ENCODE peak calls at places on chromosome 16, in seven cellular contexts. One of them, this sample, is unnamed. For H3K4me1, the result is how much of the 10 kb centered on the place peaks cover.

GRCh38 chr16:17448640-17449638 is 21.8 kb downstream of the XYLT1 start:
- DNase-seq in right lobe of liver: no peak
- DNase-seq in cardiac muscle cell: no peak
- DNase-seq in PC-9: no peak
- DNase-seq in heart left ventricle: peak
- DNase-seq in heart right ventricle: peak
- DNase-seq in foreskin keratinocyte: no peak
- DNase-seq in this sample: no peak

GRCh38 chr16:3665508-3665907 is 11.0 kb downstream of the DNASE1 start:
- DNase-seq in right lobe of liver: no peak
- DNase-seq in cardiac muscle cell: no peak
- DNase-seq in PC-9: no peak
- DNase-seq in heart left ventricle: peak
- DNase-seq in heart right ventricle: no peak
- DNase-seq in foreskin keratinocyte: no peak
- DNase-seq in this sample: no peak

GRCh38 chr16:30623558-30624283 is 13.5 kb upstream of the ZNF689 start:
- DNase-seq in right lobe of liver: no peak
- DNase-seq in cardiac muscle cell: no peak
- DNase-seq in PC-9: no peak
- DNase-seq in heart left ventricle: no peak
- DNase-seq in heart right ventricle: no peak
- DNase-seq in foreskin keratinocyte: peak
- DNase-seq in this sample: no peak

GRCh38 chr16:54936979-54937672 is 6.5 kb downstream of the IRX5 start:
- DNase-seq in right lobe of liver: no peak
- DNase-seq in cardiac muscle cell: peak
- DNase-seq in PC-9: no peak
- DNase-seq in heart left ventricle: peak
- DNase-seq in heart right ventricle: peak
- DNase-seq in foreskin keratinocyte: peak
- DNase-seq in this sample: no peak

GRCh38 chr16:67150058-67150832 is 553 bp downstream of the B3GNT9 start:
- DNase-seq in right lobe of liver: no peak
- DNase-seq in cardiac muscle cell: peak
- DNase-seq in PC-9: no peak
- DNase-seq in heart left ventricle: peak
- DNase-seq in heart right ventricle: peak
- DNase-seq in foreskin keratinocyte: peak
- DNase-seq in this sample: no peak

GRCh38 chr16:73131153-73131862 is 83.4 kb upstream of the ZFHX3 start:
- DNase-seq in right lobe of liver: no peak
- DNase-seq in cardiac muscle cell: no peak
- DNase-seq in PC-9: no peak
- DNase-seq in heart left ventricle: no peak
- DNase-seq in heart right ventricle: no peak
- DNase-seq in foreskin keratinocyte: peak
- DNase-seq in this sample: no peak

GRCh38 chr16:2295056-2295798 is 27.3 kb upstream of the RNPS1 start:
- DNase-seq in right lobe of liver: no peak
- DNase-seq in cardiac muscle cell: no peak
- DNase-seq in PC-9: no peak
- DNase-seq in heart left ventricle: no peak
- DNase-seq in heart right ventricle: no peak
- DNase-seq in foreskin keratinocyte: no peak
- DNase-seq in this sample: no peak

GRCh38 chr16:74903095-74903494 is 81.8 kb downstream of the WDR59 start:
- DNase-seq in right lobe of liver: no peak
- DNase-seq in cardiac muscle cell: no peak
- DNase-seq in PC-9: no peak
- DNase-seq in heart left ventricle: no peak
- DNase-seq in heart right ventricle: no peak
- DNase-seq in foreskin keratinocyte: no peak
- DNase-seq in this sample: no peak

GRCh38 chr16:13298676-13299075 is 397.3 kb downstream of the SHISA9 start:
- DNase-seq in right lobe of liver: no peak
- DNase-seq in cardiac muscle cell: no peak
- DNase-seq in PC-9: no peak
- DNase-seq in heart left ventricle: no peak
- DNase-seq in heart right ventricle: no peak
- DNase-seq in foreskin keratinocyte: no peak
- DNase-seq in this sample: no peak

GRCh38 chr16:78786635-78787034 is 687.2 kb downstream of the WWOX start:
- DNase-seq in right lobe of liver: no peak
- DNase-seq in cardiac muscle cell: no peak
- DNase-seq in PC-9: no peak
- DNase-seq in heart left ventricle: no peak
- DNase-seq in heart right ventricle: no peak
- DNase-seq in foreskin keratinocyte: peak
- DNase-seq in this sample: no peak

GRCh38 chr16:83953796-83954576 is 946 bp downstream of the OSGIN1 start:
- DNase-seq in right lobe of liver: no peak
- DNase-seq in cardiac muscle cell: peak
- DNase-seq in PC-9: peak
- DNase-seq in heart left ventricle: no peak
- DNase-seq in heart right ventricle: no peak
- DNase-seq in foreskin keratinocyte: peak
- DNase-seq in this sample: no peak

GRCh38 chr16:28984619-28985135 is at the start of gene LAT:
- DNase-seq in right lobe of liver: no peak
- DNase-seq in cardiac muscle cell: no peak
- DNase-seq in PC-9: no peak
- DNase-seq in heart left ventricle: peak
- DNase-seq in heart right ventricle: peak
- DNase-seq in foreskin keratinocyte: no peak
- DNase-seq in this sample: no peak

GRCh38 chr16:28985611-28986041 is 774 bp downstream of the LAT start:
- DNase-seq in right lobe of liver: no peak
- DNase-seq in cardiac muscle cell: no peak
- DNase-seq in PC-9: no peak
- DNase-seq in heart left ventricle: no peak
- DNase-seq in heart right ventricle: no peak
- DNase-seq in foreskin keratinocyte: no peak
- DNase-seq in this sample: no peak

GRCh38 chr16:28985206-28985605 is 354 bp downstream of the LAT start:
- DNase-seq in right lobe of liver: no peak
- DNase-seq in cardiac muscle cell: no peak
- DNase-seq in PC-9: no peak
- DNase-seq in heart left ventricle: no peak
- DNase-seq in heart right ventricle: no peak
- DNase-seq in foreskin keratinocyte: no peak
- DNase-seq in this sample: no peak

GRCh38 chr16:28987170-28987853 is 2.5 kb downstream of the LAT start:
- DNase-seq in right lobe of liver: no peak
- DNase-seq in cardiac muscle cell: no peak
- DNase-seq in PC-9: no peak
- DNase-seq in heart left ventricle: no peak
- DNase-seq in heart right ventricle: no peak
- DNase-seq in foreskin keratinocyte: no peak
- DNase-seq in this sample: no peak

DNA sequence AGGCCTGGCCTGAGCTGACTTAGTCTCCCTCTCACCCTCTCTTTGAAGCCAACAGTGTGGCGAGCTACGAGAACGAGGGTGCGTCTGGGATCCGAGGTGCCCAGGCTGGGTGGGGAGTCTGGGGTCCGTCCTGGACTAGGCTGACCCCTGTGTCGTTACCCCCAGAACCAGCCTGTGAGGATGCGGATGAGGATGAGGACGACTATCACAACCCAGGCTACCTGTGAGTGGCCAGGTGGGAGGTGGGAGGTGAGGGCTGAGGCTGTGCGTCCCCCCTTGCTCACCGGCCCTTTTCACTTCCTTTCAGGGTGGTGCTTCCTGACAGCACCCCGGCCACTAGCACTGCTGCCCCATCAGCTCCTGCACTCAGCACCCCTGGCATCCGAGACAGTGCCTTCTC is 1.6 kb downstream of the LAT start:
- DNase-seq in right lobe of liver: no peak
- DNase-seq in cardiac muscle cell: no peak
- DNase-seq in PC-9: no peak
- DNase-seq in heart left ventricle: no peak
- DNase-seq in heart right ventricle: no peak
- DNase-seq in foreskin keratinocyte: no peak
- DNase-seq in this sample: no peak
- H3K4me1 ChIP-seq in right lobe of liver: under half
- H3K4me1 ChIP-seq in cardiac muscle cell: under half
- H3K4me1 ChIP-seq in PC-9: under half
- H3K4me1 ChIP-seq in heart left ventricle: under half
- H3K4me1 ChIP-seq in heart right ventricle: under half
- H3K4me1 ChIP-seq in foreskin keratinocyte: under half
- H3K4me1 ChIP-seq in this sample: under half

DNA sequence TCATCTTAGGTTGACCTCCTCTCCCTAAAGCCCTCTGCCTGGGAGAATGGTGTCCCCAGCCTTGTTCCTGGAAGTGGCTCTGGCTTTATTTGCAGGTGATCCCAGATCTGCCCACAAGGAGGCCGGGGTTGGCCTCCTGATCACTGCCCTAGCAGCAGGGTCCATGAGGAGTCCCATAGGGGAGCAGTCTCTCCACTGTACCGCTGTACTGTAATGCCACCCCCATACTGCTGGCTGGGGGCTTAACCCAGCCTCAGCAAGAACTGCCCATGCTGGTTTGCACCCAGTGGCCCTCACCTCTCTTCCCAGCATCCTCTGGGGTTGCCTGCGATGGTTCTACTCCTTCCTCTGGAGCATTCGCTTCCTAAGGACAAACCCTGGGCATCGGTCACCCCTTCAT is 39.1 kb downstream of the PSME3IP1 start:
- DNase-seq in right lobe of liver: peak
- DNase-seq in cardiac muscle cell: no peak
- DNase-seq in PC-9: no peak
- DNase-seq in heart left ventricle: no peak
- DNase-seq in heart right ventricle: no peak
- DNase-seq in foreskin keratinocyte: no peak
- DNase-seq in this sample: no peak
- TF ChIP-seq CTCF in right lobe of liver: peak
- TF ChIP-seq CTCF in cardiac muscle cell: peak
- TF ChIP-seq CTCF in PC-9: peak
- TF ChIP-seq CTCF in heart left ventricle: no peak
- TF ChIP-seq CTCF in heart right ventricle: no peak
- TF ChIP-seq CTCF in foreskin keratinocyte: peak
- TF ChIP-seq CTCF in this sample: no peak

GRCh38 chr16:89359296-89360147 is 130.8 kb downstream of the ANKRD11 start:
- DNase-seq in right lobe of liver: no peak
- DNase-seq in cardiac muscle cell: peak
- DNase-seq in PC-9: no peak
- DNase-seq in heart left ventricle: no peak
- DNase-seq in heart right ventricle: no peak
- DNase-seq in foreskin keratinocyte: no peak
- DNase-seq in this sample: no peak
- H3K4me1 ChIP-seq in right lobe of liver: under half
- H3K4me1 ChIP-seq in cardiac muscle cell: under half
- H3K4me1 ChIP-seq in PC-9: under half
- H3K4me1 ChIP-seq in heart left ventricle: half or more
- H3K4me1 ChIP-seq in heart right ventricle: half or more
- H3K4me1 ChIP-seq in foreskin keratinocyte: under half
- H3K4me1 ChIP-seq in this sample: half or more

GRCh38 chr16:85988723-85989313 is 89.9 kb downstream of the IRF8 start:
- DNase-seq in right lobe of liver: peak
- DNase-seq in cardiac muscle cell: no peak
- DNase-seq in PC-9: no peak
- DNase-seq in heart left ventricle: no peak
- DNase-seq in heart right ventricle: no peak
- DNase-seq in foreskin keratinocyte: no peak
- DNase-seq in this sample: no peak

GRCh38 chr16:85988306-85988705 is 89.3 kb downstream of the IRF8 start:
- DNase-seq in right lobe of liver: no peak
- DNase-seq in cardiac muscle cell: no peak
- DNase-seq in PC-9: no peak
- DNase-seq in heart left ventricle: no peak
- DNase-seq in heart right ventricle: no peak
- DNase-seq in foreskin keratinocyte: no peak
- DNase-seq in this sample: no peak

GRCh38 chr16:85984947-85985451 is 86.0 kb downstream of the IRF8 start:
- DNase-seq in right lobe of liver: peak
- DNase-seq in cardiac muscle cell: no peak
- DNase-seq in PC-9: no peak
- DNase-seq in heart left ventricle: no peak
- DNase-seq in heart right ventricle: no peak
- DNase-seq in foreskin keratinocyte: no peak
- DNase-seq in this sample: peak

GRCh38 chr16:85987750-85988078 is 88.8 kb downstream of the IRF8 start:
- DNase-seq in right lobe of liver: no peak
- DNase-seq in cardiac muscle cell: no peak
- DNase-seq in PC-9: no peak
- DNase-seq in heart left ventricle: no peak
- DNase-seq in heart right ventricle: no peak
- DNase-seq in foreskin keratinocyte: no peak
- DNase-seq in this sample: no peak

DNA sequence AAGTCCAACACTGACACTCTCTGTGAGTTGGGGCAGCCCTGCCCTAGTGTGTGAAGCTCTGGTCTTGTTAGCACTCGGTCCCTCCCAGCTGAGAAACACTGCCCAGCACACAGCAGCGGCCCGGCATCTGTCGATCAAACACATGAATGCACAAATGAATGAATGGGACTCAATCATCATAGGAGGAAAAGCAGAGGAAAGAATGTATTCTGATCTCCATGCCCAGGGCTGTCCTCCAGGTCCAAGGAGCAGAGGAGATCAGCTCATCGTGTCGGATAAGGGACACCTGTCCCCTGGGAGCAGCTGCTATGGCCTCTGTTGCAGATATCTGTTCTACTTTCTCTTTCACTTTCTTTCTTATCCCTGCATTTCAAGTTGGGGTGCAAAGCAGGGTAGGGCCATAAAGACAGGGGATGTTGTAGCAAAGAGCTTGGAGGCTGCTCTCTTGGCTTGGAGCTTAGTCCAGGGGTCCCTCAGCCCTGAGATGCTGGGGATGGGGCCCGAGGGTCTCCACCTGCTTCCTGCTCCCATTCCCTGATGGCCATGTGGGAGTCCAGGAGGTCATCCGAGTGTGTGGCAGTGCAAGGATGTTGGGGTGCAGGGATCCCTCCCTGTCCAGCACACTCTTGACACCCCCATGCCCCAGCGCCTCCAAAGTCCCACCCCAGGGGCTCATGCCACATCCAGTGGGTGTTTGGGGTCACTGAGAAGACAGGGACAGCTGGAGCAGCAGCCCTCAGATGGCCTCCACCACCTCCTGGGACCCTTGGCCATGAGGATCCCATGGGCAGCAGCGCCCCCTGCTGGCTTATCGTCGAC is 88.2 kb downstream of the IRF8 start:
- DNase-seq in right lobe of liver: peak
- DNase-seq in cardiac muscle cell: peak
- DNase-seq in PC-9: no peak
- DNase-seq in heart left ventricle: no peak
- DNase-seq in heart right ventricle: no peak
- DNase-seq in foreskin keratinocyte: no peak
- DNase-seq in this sample: no peak
- TF ChIP-seq CTCF in right lobe of liver: peak
- TF ChIP-seq CTCF in cardiac muscle cell: no peak
- TF ChIP-seq CTCF in PC-9: peak
- TF ChIP-seq CTCF in heart left ventricle: peak
- TF ChIP-seq CTCF in heart right ventricle: peak
- TF ChIP-seq CTCF in foreskin keratinocyte: peak
- TF ChIP-seq CTCF in this sample: peak

This sample was measured in right atrium auricular region.